ENCODE peak calls at places on chromosomes 4 and X, in four cellular contexts. W is endothelial cell, O is fibroblast of lung, E is upper lobe of right lung. Y is an unnamed sample.

GRCh38 chr4:52657630-52658501 is 1.2 kb downstream of the USP46 start:
- DNase-seq in O (peak; percentile 67), E (no peak), W (peak; percentile 12), Y (peak; percentile 47)

GRCh38 chr4:85747871-85748491 is 273.0 kb downstream of the ARHGAP24 start:
- DNase-seq in E (no peak), W (peak; percentile 18), O (peak; percentile 93), Y (peak; percentile 57)

GRCh38 chrX:140572724-140573123 is 67.9 kb upstream of the SOX3 start:
- DNase-seq in W (peak; percentile 52), O (peak; percentile 36), E (no peak), Y (no peak)

GRCh38 chrX:100319716-100320115 is 90.4 kb downstream of the PCDH19 start:
- DNase-seq in W (no peak), O (no peak), E (no peak), Y (no peak)

GRCh38 chr4:181140037-181140603 is 1103.1 kb upstream of the TENM3 start:
- DNase-seq in W (no peak), O (peak; percentile 80), E (no peak), Y (no peak)

GRCh38 chr4:41723286-41723685 is 25.2 kb downstream of the PHOX2B start:
- DNase-seq in O (no peak), W (no peak), E (no peak), Y (no peak)

GRCh38 chr4:122783301-122784215 is 43.1 kb upstream of the FGF2 start:
- DNase-seq in W (peak; percentile 26), O (peak; percentile 71), E (peak; percentile 64), Y (peak; percentile 60)

GRCh38 chr4:38612996-38613395 is 51.0 kb upstream of the KLF3 start:
- DNase-seq in E (no peak), W (no peak), O (peak; percentile 36), Y (no peak)

GRCh38 chrX:4754878-4755604 is 1041.6 kb upstream of the PRKX start:
- DNase-seq in W (no peak), O (no peak), E (no peak), Y (no peak)

GRCh38 chrX:9747644-9748043 is 18.0 kb downstream of the GPR143 start:
- DNase-seq in E (no peak), O (no peak), W (no peak), Y (no peak)

GRCh38 chrX:38061335-38061734 is 55.0 kb downstream of the SYTL5 start:
- DNase-seq in O (peak; percentile 25), E (no peak), W (no peak), Y (no peak)

GRCh38 chr4:76784237-76784636 is 113.7 kb downstream of the SOWAHB start:
- DNase-seq in O (peak; percentile 7), E (no peak), W (no peak), Y (no peak)

GRCh38 chr4:135508006-135508714 is 1306.6 kb upstream of the PABPC4L start:
- DNase-seq in W (no peak), E (no peak), O (peak; percentile 70), Y (no peak)
- TF ChIP-seq CTCF in W (no peak), E (no peak), O (no peak), Y (no peak)

GRCh38 chr4:71009796-71010588 is 16.5 kb downstream of the DCK start:
- DNase-seq in O (peak; percentile 70), E (no peak), W (no peak), Y (no peak)

GRCh38 chr4:71009091-71009490 is 15.6 kb downstream of the DCK start:
- DNase-seq in E (no peak), O (no peak), W (no peak), Y (no peak)

GRCh38 chr4:71006203-71006907 is 12.9 kb downstream of the DCK start:
- DNase-seq in W (no peak), E (no peak), O (no peak), Y (no peak)

GRCh38 chr4:71004281-71004851 is 10.9 kb downstream of the DCK start:
- DNase-seq in O (no peak), W (peak; percentile 23), E (no peak), Y (no peak)
- TF ChIP-seq CTCF in O (no peak), W (no peak), E (no peak), Y (no peak)

DNA sequence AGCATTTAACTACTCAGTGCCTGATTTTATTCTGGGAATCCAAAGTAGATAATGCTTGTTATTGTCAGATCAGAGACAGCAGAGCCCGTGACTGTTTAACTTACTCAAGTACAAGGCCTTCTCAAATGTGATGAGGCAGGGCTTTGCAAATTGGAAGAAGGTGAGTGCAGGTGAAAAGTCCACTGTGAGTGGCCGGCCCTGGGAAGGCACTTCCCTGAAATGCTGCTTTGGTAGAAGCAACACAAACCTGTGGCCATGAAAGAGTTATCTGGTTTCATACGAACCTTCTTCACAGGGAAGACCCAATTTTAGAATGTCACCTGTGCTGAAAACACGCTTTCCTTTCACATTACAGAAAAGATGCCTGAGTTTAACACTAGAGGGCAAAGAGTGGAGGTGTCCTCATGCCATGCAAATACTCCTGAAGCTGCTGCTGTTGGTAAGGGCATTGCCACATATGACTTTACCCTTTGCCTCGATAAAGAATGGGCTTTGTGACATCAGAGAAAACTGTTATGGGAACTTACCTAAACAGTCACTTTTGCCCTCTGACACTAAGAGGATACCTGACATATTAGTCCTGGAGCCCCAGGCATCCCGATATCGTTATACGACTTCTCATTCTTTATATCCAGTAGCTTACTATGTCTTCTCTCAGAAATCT is 8.0 kb downstream of the PPARGC1A start:
- DNase-seq in E (no peak), W (no peak), O (no peak), Y (no peak)
- TF ChIP-seq CTCF in E (no peak), W (no peak), O (no peak), Y (no peak)

DNA sequence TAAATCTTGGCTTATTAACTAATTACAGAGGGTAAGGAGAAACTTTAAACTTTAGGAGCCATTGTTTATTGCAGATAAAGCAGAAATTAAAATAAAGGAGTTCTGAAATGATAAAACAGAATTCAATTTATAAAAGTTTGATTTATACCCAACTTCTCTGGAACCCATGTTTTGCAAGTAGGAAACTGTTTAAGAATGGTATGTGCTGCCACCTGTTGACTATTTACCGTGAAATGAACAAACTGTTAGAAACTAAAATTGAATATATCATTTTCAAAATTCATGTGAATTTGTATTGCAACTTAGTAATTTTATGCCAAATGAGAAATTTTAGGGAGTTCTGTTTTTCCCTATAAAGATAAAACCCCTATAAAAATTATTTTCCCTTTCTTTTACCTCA is 11.0 kb upstream of the TBC1D8B start:
- DNase-seq in W (no peak), O (peak; percentile 35), E (no peak), Y (no peak)
- TF ChIP-seq CTCF in W (peak; percentile 9), O (peak; percentile 28), E (peak; percentile 36), Y (peak; percentile 34)

GRCh38 chr4:113762061-113762850 is 718 bp upstream of the CAMK2D start:
- DNase-seq in O (peak; percentile 100), W (peak; percentile 96), E (peak; percentile 99), Y (peak; percentile 99)
- TF ChIP-seq CTCF in O (no peak), W (no peak), E (peak; percentile 3), Y (no peak)

GRCh38 chrX:103171353-103171752 is 43.6 kb upstream of the BEX4 start:
- DNase-seq in O (no peak), W (no peak), E (no peak), Y (no peak)
- TF ChIP-seq CTCF in O (no peak), W (no peak), E (no peak), Y (no peak)

Y was measured in AG09319.